ENCODE peak calls at places on chromosome 19, in six cellular contexts. N is iPS DF 6.9; X is K562; B is skeletal muscle cell; Z is BE2C; R is naive thymus-derived CD4-positive, alpha-beta T cell. M is an unnamed sample.

GRCh38 chr19:18339703-18340102 is 695 bp upstream of the PGPEP1 start:
- DNase-seq in N (no peak), X (peak), B (no peak), Z (no peak), R (no peak), M (no peak)

GRCh38 chr19:16829822-16830289 is 658 bp downstream of the SIN3B start:
- DNase-seq in N (no peak), X (no peak), B (no peak), Z (no peak), R (no peak), M (no peak)

GRCh38 chr19:49361438-49362047 is 673 bp downstream of the TEAD2 start:
- DNase-seq in N (no peak), X (peak), B (no peak), Z (peak), R (no peak), M (peak)

GRCh38 chr19:56113071-56113632 is 7.9 kb downstream of the ZNF787 start:
- DNase-seq in N (no peak), X (no peak), B (no peak), Z (no peak), R (no peak), M (no peak)

GRCh38 chr19:33724021-33724722 is 72.5 kb upstream of the KCTD15 start:
- DNase-seq in N (no peak), X (no peak), B (no peak), Z (peak), R (no peak), M (no peak)

GRCh38 chr19:39936622-39937021 is 2.2 kb upstream of the FCGBP start:
- DNase-seq in N (no peak), X (no peak), B (no peak), Z (no peak), R (no peak), M (no peak)

GRCh38 chr19:35742121-35742724 is at the start of gene IGFLR1:
- DNase-seq in N (no peak), X (no peak), B (no peak), Z (no peak), R (peak), M (no peak)

GRCh38 chr19:19217110-19217509 is 5.4 kb downstream of the NCAN start:
- DNase-seq in N (no peak), X (peak), B (no peak), Z (no peak), R (no peak), M (no peak)

GRCh38 chr19:3163230-3163886 is 15.2 kb upstream of the S1PR4 start:
- DNase-seq in N (peak), X (peak), B (no peak), Z (peak), R (peak), M (no peak)

GRCh38 chr19:32688315-32688714 is 3.3 kb upstream of the NUDT19 start:
- DNase-seq in N (no peak), X (no peak), B (no peak), Z (no peak), R (no peak), M (no peak)

GRCh38 chr19:39327990-39328705 is 7.5 kb upstream of the LRFN1 start:
- DNase-seq in N (no peak), X (peak), B (no peak), Z (peak), R (peak), M (no peak)

GRCh38 chr19:6260912-6261636 is 18.7 kb downstream of the MLLT1 start:
- DNase-seq in N (peak), X (peak), B (no peak), Z (peak), R (no peak), M (no peak)

GRCh38 chr19:15294591-15294990 is 37.7 kb downstream of the BRD4 start:
- DNase-seq in N (no peak), X (no peak), B (no peak), Z (peak), R (no peak), M (no peak)

GRCh38 chr19:40600086-40600917 is 867 bp upstream of the LTBP4 start:
- DNase-seq in N (no peak), X (no peak), B (no peak), Z (no peak), R (no peak), M (no peak)

GRCh38 chr19:867301-867793 is 7.9 kb downstream of the CFD start:
- DNase-seq in N (no peak), X (no peak), B (no peak), Z (no peak), R (no peak), M (no peak)

GRCh38 chr19:6060600-6061391 is 49.5 kb downstream of the RFX2 start:
- DNase-seq in N (no peak), X (peak), B (no peak), Z (peak), R (no peak), M (no peak)

GRCh38 chr19:58181902-58182576 is 822 bp upstream of the ZNF274 start:
- DNase-seq in N (peak), X (peak), B (no peak), Z (peak), R (peak), M (no peak)

GRCh38 chr19:3236272-3236671 is 11.8 kb downstream of the CELF5 start:
- DNase-seq in N (no peak), X (no peak), B (no peak), Z (no peak), R (no peak), M (no peak)

GRCh38 chr19:11673608-11674041 is 65.1 kb downstream of the ZNF823 start:
- DNase-seq in N (peak), X (peak), B (no peak), Z (peak), R (no peak), M (no peak)

GRCh38 chr19:33193269-33193863 is 764 bp upstream of the LRP3 start:
- DNase-seq in N (no peak), X (no peak), B (no peak), Z (no peak), R (no peak), M (no peak)

GRCh38 chr19:11125994-11126685 is 29.4 kb downstream of the SPC24 start:
- DNase-seq in N (peak), X (peak), B (no peak), Z (peak), R (peak), M (no peak)

GRCh38 chr19:56623006-56623405 is 20.0 kb upstream of the SMIM17 start:
- DNase-seq in N (no peak), X (no peak), B (no peak), Z (no peak), R (no peak), M (no peak)

GRCh38 chr19:34556500-34556899 is 74.9 kb downstream of the WTIP start:
- DNase-seq in N (peak), X (peak), B (peak), Z (peak), R (no peak), M (no peak)

GRCh38 chr19:16325161-16325527 is 518 bp downstream of the KLF2 start:
- DNase-seq in N (no peak), X (peak), B (no peak), Z (peak), R (no peak), M (no peak)

GRCh38 chr19:38289955-38290354 is 14.1 kb upstream of the C19orf33 start:
- DNase-seq in N (no peak), X (no peak), B (no peak), Z (no peak), R (no peak), M (no peak)

GRCh38 chr19:18898081-18898532 is 2.1 kb upstream of the CERS1 start:
- DNase-seq in N (no peak), X (peak), B (no peak), Z (peak), R (no peak), M (no peak)

GRCh38 chr19:14339741-14340140 is 41.5 kb upstream of the ADGRE5 start:
- DNase-seq in N (no peak), X (peak), B (no peak), Z (no peak), R (no peak), M (no peak)

GRCh38 chr19:2089001-2089711 is 7.0 kb downstream of the MOB3A start:
- DNase-seq in N (no peak), X (no peak), B (peak), Z (peak), R (no peak), M (no peak)

GRCh38 chr19:48258350-48258749 is 2.6 kb upstream of the CARD8 start:
- DNase-seq in N (no peak), X (no peak), B (no peak), Z (no peak), R (peak), M (no peak)

GRCh38 chr19:45712699-45713067 is 18.0 kb downstream of the FBXO46 start:
- DNase-seq in N (no peak), X (no peak), B (no peak), Z (no peak), R (no peak), M (no peak)

GRCh38 chr19:35718345-35719041 is 690 bp downstream of the KMT2B start:
- DNase-seq in N (no peak), X (no peak), B (no peak), Z (peak), R (peak), M (no peak)

GRCh38 chr19:29587518-29587986 is 18.5 kb upstream of the POP4 start:
- DNase-seq in N (no peak), X (no peak), B (no peak), Z (no peak), R (no peak), M (peak)

GRCh38 chr19:17001603-17002183 is 24.9 kb downstream of the CPAMD8 start:
- DNase-seq in N (no peak), X (peak), B (no peak), Z (no peak), R (peak), M (no peak)

DNA sequence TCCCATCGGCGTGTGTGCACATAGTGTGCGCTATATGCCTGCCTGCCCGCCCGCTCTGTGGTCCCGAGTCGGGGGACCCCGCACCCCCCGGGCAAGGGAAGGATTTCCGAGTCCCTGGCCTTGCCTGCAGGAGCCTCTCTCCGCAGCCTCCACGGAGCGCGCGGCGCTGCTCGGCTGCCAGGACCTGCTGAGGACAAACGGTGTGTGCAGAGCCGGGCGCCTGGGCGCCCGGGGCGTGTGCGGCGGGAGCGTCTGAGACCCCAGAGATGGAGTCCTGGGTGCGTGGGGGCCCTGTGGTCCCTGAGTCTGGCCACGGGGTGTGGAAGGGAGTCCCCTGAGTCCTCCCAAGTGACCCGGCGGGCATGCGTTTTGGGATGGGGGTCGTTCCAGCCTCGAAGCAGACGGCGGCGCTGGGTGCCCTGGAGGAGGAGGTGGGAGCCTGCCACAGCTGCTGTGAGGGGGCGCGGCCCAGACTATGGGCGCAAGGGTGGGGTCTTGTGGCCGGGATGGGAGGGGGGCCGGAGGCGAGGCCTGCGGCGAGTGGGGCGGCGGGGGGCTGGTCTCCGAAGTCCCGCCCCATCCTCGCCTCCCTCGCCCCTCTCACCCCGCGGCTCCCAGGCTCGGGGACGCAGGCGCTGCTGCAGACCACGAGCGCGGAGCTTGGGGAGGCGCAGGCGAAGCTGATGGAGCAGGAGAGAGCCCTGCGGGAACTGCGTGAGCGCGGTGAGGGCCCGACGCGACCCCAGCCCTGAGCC is 25.3 kb downstream of the CLEC4M start:
- DNase-seq in N (no peak), X (no peak), B (no peak), Z (no peak), R (no peak), M (no peak)
- H3K4me3 ChIP-seq in N (peak), X (no peak), B (no peak), Z (no peak), R (no peak), M (no peak)

DNA sequence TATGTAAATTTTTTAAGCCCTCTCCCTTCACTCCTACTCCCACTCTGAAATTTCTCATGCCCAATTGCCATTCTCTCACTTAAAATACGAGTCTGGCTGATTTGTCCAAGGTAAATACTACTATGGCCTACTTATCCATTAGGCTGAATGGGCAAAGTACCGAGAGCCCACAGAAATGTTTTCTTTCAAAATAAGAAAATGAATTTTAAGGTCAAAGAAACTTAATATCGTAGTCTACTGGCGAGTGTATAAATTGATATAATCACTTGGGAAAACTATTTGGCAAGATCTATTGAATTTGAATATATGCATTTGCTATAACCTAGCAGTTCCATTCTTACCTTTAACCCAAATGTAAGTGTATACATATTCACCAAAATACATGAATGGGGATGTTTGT is 32.7 kb downstream of the ZNF45 start:
- DNase-seq in N (no peak), X (no peak), B (no peak), Z (no peak), R (no peak), M (no peak)
- H3K4me3 ChIP-seq in N (no peak), X (no peak), B (peak), Z (peak), R (peak), M (no peak)

GRCh38 chr19:12922959-12923358 is 3.9 kb upstream of the SYCE2 start:
- DNase-seq in N (no peak), X (no peak), B (no peak), Z (no peak), R (no peak), M (no peak)

GRCh38 chr19:12913011-12913561 is 6.0 kb downstream of the SYCE2 start:
- DNase-seq in N (no peak), X (no peak), B (peak), Z (peak), R (no peak), M (no peak)

GRCh38 chr19:12913871-12914690 is 5.0 kb downstream of the SYCE2 start:
- DNase-seq in N (no peak), X (no peak), B (no peak), Z (no peak), R (peak), M (no peak)

GRCh38 chr19:12918253-12918652 is 840 bp downstream of the SYCE2 start:
- DNase-seq in N (no peak), X (no peak), B (no peak), Z (no peak), R (no peak), M (no peak)
- H3K4me3 ChIP-seq in N (no peak), X (no peak), B (no peak), Z (no peak), R (no peak), M (no peak)

DNA sequence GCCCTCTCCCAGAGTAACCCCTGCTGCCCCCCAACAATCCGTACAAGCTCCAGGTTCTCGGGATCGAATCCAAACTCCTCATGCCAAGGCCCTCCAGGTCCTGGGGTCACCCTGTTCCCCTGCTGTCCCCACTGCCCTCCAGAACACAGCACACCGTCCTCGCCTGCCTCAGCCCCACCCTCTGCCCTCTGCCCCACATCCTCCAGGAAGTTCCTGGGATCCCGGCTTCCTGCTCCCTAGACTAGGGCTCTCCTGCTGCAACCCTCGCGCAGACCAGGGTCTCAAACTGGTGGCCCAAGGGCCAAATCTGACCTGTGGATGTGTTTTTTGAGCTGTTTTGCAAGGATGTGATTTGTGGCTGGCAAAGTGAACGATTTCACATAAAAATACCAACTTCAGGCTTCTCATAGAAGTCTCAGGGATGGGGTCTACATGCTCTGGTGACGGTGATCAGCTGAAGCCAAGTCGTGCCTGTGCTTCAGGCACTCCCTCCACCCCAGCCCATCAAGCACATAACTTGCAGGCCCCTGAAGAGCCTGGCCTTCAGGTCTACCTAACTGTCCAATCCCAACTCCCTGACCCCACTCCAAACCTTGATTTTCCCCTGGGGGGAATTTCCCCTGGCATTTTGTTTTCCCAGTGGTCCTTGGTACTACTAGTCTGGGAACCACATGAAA is 1.8 kb downstream of the RABAC1 start:
- DNase-seq in N (no peak), X (no peak), B (no peak), Z (no peak), R (no peak), M (no peak)
- H3K4me3 ChIP-seq in N (no peak), X (no peak), B (no peak), Z (no peak), R (no peak), M (no peak)

DNA sequence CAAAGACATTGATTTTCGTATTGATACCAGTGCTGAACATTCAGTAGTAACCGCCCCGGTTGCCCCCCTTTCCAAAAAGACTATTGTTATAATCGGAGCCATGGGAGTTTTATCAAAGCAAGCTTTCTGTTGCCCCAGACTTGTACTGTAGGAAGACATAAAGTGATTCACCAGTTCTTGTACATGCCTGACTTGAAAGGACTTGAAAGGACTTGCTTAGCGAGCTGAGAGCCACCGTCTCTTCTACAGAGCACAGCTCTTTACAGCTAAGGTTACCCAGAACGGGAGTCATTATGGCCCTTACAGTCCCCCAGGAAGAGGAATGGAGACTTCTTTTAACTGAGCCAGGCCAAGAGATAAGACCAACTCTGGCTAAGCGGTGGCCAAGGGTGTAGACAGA is 5.1 kb downstream of the ZNF816 start:
- DNase-seq in N (no peak), X (no peak), B (no peak), Z (no peak), R (no peak), M (no peak)
- H3K4me3 ChIP-seq in N (no peak), X (no peak), B (no peak), Z (no peak), R (no peak), M (no peak)

GRCh38 chr19:55081773-55082022 is 6.0 kb downstream of the EPS8L1 start:
- DNase-seq in N (no peak), X (no peak), B (no peak), Z (no peak), R (no peak), M (no peak)
- H3K4me3 ChIP-seq in N (no peak), X (no peak), B (peak), Z (no peak), R (peak), M (no peak)

GRCh38 chr19:4976412-4977298 is 7.7 kb downstream of the KDM4B start:
- DNase-seq in N (no peak), X (no peak), B (peak), Z (no peak), R (no peak), M (peak)
- H3K4me3 ChIP-seq in N (no peak), X (no peak), B (no peak), Z (peak), R (no peak), M (no peak)

DNA sequence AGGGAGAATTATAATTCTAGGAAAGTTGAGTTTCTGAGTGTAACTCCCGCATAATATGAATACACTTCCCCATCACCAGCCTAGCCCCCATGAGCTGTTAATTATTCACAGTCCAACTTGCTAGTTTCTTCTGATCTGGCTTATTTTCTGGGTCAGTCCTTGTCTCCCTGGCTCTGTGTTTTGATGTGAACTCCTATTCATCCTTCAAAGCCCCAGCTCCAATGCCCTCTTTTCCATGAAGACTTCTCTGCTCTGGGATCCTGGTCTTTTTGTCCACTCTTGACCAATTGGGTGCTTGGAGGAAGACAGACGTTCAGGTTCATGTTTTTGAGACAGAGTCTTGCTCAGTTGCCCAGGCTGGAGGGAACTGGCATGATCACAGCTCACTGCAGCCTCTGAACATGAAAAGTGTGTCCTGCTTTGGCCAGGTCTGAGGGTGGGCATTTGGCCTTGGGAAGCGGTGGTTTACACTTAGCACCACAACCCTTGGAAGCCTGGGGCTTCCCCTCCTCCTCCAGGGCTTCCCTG is 603 bp downstream of the LRG1 start:
- DNase-seq in N (no peak), X (no peak), B (no peak), Z (no peak), R (no peak), M (no peak)
- H3K4me3 ChIP-seq in N (no peak), X (peak), B (no peak), Z (no peak), R (no peak), M (no peak)

GRCh38 chr19:21584532-21584931 is 79.1 kb downstream of the ZNF429 start:
- DNase-seq in N (no peak), X (no peak), B (no peak), Z (no peak), R (no peak), M (no peak)

GRCh38 chr19:21586341-21587116 is 81.1 kb downstream of the ZNF429 start:
- DNase-seq in N (no peak), X (no peak), B (no peak), Z (no peak), R (peak), M (no peak)

GRCh38 chr19:21587117-21587461 is 81.7 kb downstream of the ZNF429 start:
- DNase-seq in N (no peak), X (no peak), B (no peak), Z (no peak), R (no peak), M (no peak)

GRCh38 chr19:21587549-21587948 is 82.1 kb downstream of the ZNF429 start:
- DNase-seq in N (no peak), X (no peak), B (no peak), Z (no peak), R (no peak), M (no peak)

DNA sequence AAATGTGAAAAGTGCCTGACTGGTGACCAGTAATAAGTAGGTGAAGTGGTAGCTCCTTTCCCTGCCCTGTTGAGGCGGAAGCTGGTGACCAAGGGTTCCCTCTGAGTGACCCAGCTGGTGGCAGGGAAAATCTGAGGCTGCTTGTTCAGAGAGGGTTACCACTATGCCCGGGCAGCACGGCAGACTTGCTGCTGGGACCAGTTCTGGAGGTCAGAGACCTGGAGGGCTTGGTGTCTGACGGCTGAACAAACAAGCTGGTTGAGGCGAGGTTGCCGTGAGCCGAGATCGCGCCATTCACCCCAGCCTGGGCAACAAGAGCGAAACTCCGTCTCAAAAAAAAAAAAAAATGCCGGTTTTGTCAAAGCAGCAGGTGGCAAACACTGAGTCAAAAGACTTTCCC is 80.1 kb downstream of the ZNF429 start:
- DNase-seq in N (no peak), X (no peak), B (no peak), Z (no peak), R (no peak), M (no peak)
- H3K4me3 ChIP-seq in N (no peak), X (no peak), B (no peak), Z (no peak), R (no peak), M (no peak)